ENCODE peak calls at places on chromosomes 3 and 15, in ten cellular contexts. X, H, L, A, J, W, G, O, D and I are unnamed samples.

GRCh38 chr3:184710870-184711365 is 946 bp downstream of the MAGEF1 start:
- DNase-seq in A (no peak), L (no peak), X (no peak), O (peak; percentile 40), H (peak; percentile 46), G (no peak), D (no peak), W (no peak), J (no peak), I (no peak)

GRCh38 chr3:123424321-123424998 is 24.4 kb downstream of the ADCY5 start:
- DNase-seq in L (peak; percentile 45), J (no peak), G (no peak), H (no peak), W (no peak), A (no peak), D (no peak), O (no peak), X (no peak), I (no peak)

GRCh38 chr3:12707425-12707824 is 43.5 kb upstream of the RAF1 start:
- DNase-seq in J (no peak), H (no peak), L (no peak), W (no peak), X (no peak), G (no peak), D (peak; percentile 29), A (no peak), O (no peak), I (no peak)

GRCh38 chr3:117589454-117589853 is 879.9 kb downstream of the TUSC7 start:
- DNase-seq in D (no peak), H (peak; percentile 13), A (no peak), W (no peak), G (no peak), O (no peak), L (no peak), J (no peak), X (no peak), I (no peak)

GRCh38 chr3:49469037-49469875 is 811 bp upstream of the DAG1 start:
- DNase-seq in W (peak; percentile 44), D (peak; percentile 23), L (peak; percentile 85), J (no peak), H (peak; percentile 96), X (no peak), G (peak; percentile 79), O (peak; percentile 18), A (no peak), I (peak; percentile 59)

GRCh38 chr3:134299185-134299887 is 48.7 kb upstream of the RYK start:
- DNase-seq in X (no peak), G (peak; percentile 44), O (no peak), J (no peak), W (no peak), A (no peak), L (no peak), D (no peak), H (peak; percentile 58), I (no peak)

GRCh38 chr15:74817370-74817737 is 4.7 kb downstream of the LMAN1L start:
- DNase-seq in L (peak; percentile 69), J (no peak), X (no peak), H (peak; percentile 58), G (peak; percentile 20), W (no peak), A (no peak), O (no peak), D (no peak), I (peak; percentile 6)

GRCh38 chr3:52873433-52874159 is 23.8 kb downstream of the STIMATE start:
- DNase-seq in O (no peak), A (no peak), W (peak; percentile 67), X (no peak), G (peak; percentile 59), D (no peak), L (no peak), J (no peak), H (peak; percentile 29), I (no peak)

GRCh38 chr3:87792532-87793321 is 266.1 kb downstream of the CGGBP1 start:
- DNase-seq in A (no peak), O (peak; percentile 7), D (no peak), W (no peak), H (peak; percentile 38), J (no peak), G (no peak), X (no peak), L (peak; percentile 20), I (no peak)

GRCh38 chr3:169996063-169996462 is 29.5 kb downstream of the SEC62 start:
- DNase-seq in O (no peak), J (no peak), L (no peak), A (no peak), X (no peak), W (no peak), D (no peak), H (no peak), G (no peak), I (no peak)

GRCh38 chr3:46127503-46127902 is 80.6 kb downstream of the CCR1 start:
- DNase-seq in H (peak; percentile 81), G (peak; percentile 93), O (no peak), L (no peak), A (no peak), J (no peak), D (no peak), W (peak; percentile 59), X (no peak), I (peak; percentile 82)